ENCODE peak calls at places on chromosomes 12 and 14, in five cellular contexts. V is heart right ventricle; P is brain microvascular endothelial cell; L is upper lobe of left lung; S is CD8-positive, alpha-beta T cell. A is an unnamed sample.

GRCh38 chr12:45730842-45731336 is 1.4 kb downstream of the ARID2 start:
- DNase-seq in V (peak; percentile 22), P (peak; percentile 11), L (no peak), S (peak; percentile 25), A (no peak)

GRCh38 chr12:124655317-124656213 is 88.2 kb upstream of the NCOR2 start:
- DNase-seq in V (peak; percentile 87), P (peak; percentile 95), L (peak; percentile 87), S (no peak), A (no peak)

GRCh38 chr12:109902866-109903265 is 2.8 kb downstream of the TCHP start:
- DNase-seq in V (no peak), P (no peak), L (no peak), S (no peak), A (no peak)

GRCh38 chr12:105659355-105660075 is 329.0 kb downstream of the C12orf75 start:
- DNase-seq in V (peak; percentile 32), P (no peak), L (no peak), S (no peak), A (no peak)

GRCh38 chr12:26027401-26027800 is 68.9 kb downstream of the RASSF8 start:
- DNase-seq in V (no peak), P (no peak), L (no peak), S (no peak), A (no peak)

GRCh38 chr14:22375321-22375930 is 213.6 kb downstream of the DAD1 start:
- DNase-seq in V (no peak), P (peak; percentile 56), L (no peak), S (no peak), A (no peak)

GRCh38 chr12:29157486-29157946 is 8.4 kb downstream of the FAR2 start:
- DNase-seq in V (no peak), P (peak; percentile 69), L (no peak), S (no peak), A (no peak)

GRCh38 chr12:1531160-1531653 is 63.2 kb downstream of the FBXL14 start:
- DNase-seq in V (no peak), P (no peak), L (peak; percentile 86), S (no peak), A (no peak)

GRCh38 chr12:44812062-44812461 is 64.1 kb downstream of the NELL2 start:
- DNase-seq in V (no peak), P (no peak), L (no peak), S (peak; percentile 61), A (peak; percentile 21)

GRCh38 chr14:60102389-60102788 is 10.7 kb downstream of the PCNX4 start:
- DNase-seq in V (no peak), P (peak; percentile 61), L (no peak), S (no peak), A (no peak)

GRCh38 chr12:102480401-102480800 is at the start of gene IGF1:
- DNase-seq in V (no peak), P (no peak), L (no peak), S (no peak), A (no peak)

GRCh38 chr14:23895480-23895879 is 58.1 kb upstream of the DHRS4 start:
- DNase-seq in V (no peak), P (no peak), L (no peak), S (no peak), A (no peak)

GRCh38 chr12:97524812-97525211 is 62.2 kb downstream of the RMST start:
- DNase-seq in V (no peak), P (no peak), L (no peak), S (no peak), A (no peak)

GRCh38 chr14:95235767-95236166 is 78.4 kb upstream of the DICER1 start:
- DNase-seq in V (no peak), P (no peak), L (no peak), S (no peak), A (no peak)

GRCh38 chr14:26180221-26180620 is 417.6 kb downstream of the NOVA1 start:
- DNase-seq in V (no peak), P (no peak), L (no peak), S (no peak), A (no peak)

GRCh38 chr12:20364501-20364900 is 3.8 kb upstream of the PDE3A start:
- DNase-seq in V (peak; percentile 52), P (no peak), L (no peak), S (no peak), A (no peak)

GRCh38 chr12:24560867-24561266 is 388.0 kb downstream of the BCAT1 start:
- DNase-seq in V (no peak), P (no peak), L (no peak), S (no peak), A (no peak)

GRCh38 chr14:62118871-62119270 is 356.7 kb downstream of the SNAPC1 start:
- DNase-seq in V (no peak), P (no peak), L (no peak), S (no peak), A (no peak)

GRCh38 chr14:60656755-60657608 is 7.7 kb upstream of the SIX1 start:
- DNase-seq in V (peak; percentile 21), P (no peak), L (peak; percentile 91), S (no peak), A (peak; percentile 55)

GRCh38 chr14:23306113-23306411 is 571 bp upstream of the BCL2L2 start:
- DNase-seq in V (no peak), P (no peak), L (no peak), S (no peak), A (no peak)

GRCh38 chr12:115191342-115191741 is 507.4 kb upstream of the TBX3 start:
- DNase-seq in V (no peak), P (no peak), L (no peak), S (no peak), A (no peak)

GRCh38 chr12:116164263-116164817 is 113.2 kb downstream of the MED13L start:
- DNase-seq in V (no peak), P (no peak), L (no peak), S (no peak), A (no peak)

GRCh38 chr14:105085766-105086165 is 20.5 kb upstream of the GPR132 start:
- DNase-seq in V (no peak), P (no peak), L (no peak), S (no peak), A (no peak)

GRCh38 chr12:109356586-109356985 is 8.9 kb downstream of the MYO1H start:
- DNase-seq in V (no peak), P (no peak), L (no peak), S (no peak), A (no peak)

GRCh38 chr12:64088431-64089349 is 133.4 kb downstream of the KICS2 start:
- DNase-seq in V (peak; percentile 82), P (peak; percentile 98), L (no peak), S (no peak), A (no peak)

GRCh38 chr14:74620497-74620921 is 8.5 kb upstream of the LTBP2 start:
- DNase-seq in V (no peak), P (peak; percentile 96), L (no peak), S (peak; percentile 16), A (no peak)

GRCh38 chr12:48824905-48825304 is 6.6 kb downstream of the CACNB3 start:
- DNase-seq in V (no peak), P (no peak), L (no peak), S (no peak), A (no peak)

GRCh38 chr12:115144425-115144824 is 460.4 kb upstream of the TBX3 start:
- DNase-seq in V (no peak), P (no peak), L (no peak), S (no peak), A (no peak)

GRCh38 chr14:67191768-67192290 is 2.6 kb downstream of the GARIN2 start:
- DNase-seq in V (no peak), P (no peak), L (no peak), S (no peak), A (no peak)

GRCh38 chr12:124188059-124188458 is 106.8 kb upstream of the RFLNA start:
- DNase-seq in V (no peak), P (no peak), L (no peak), S (no peak), A (no peak)

DNA sequence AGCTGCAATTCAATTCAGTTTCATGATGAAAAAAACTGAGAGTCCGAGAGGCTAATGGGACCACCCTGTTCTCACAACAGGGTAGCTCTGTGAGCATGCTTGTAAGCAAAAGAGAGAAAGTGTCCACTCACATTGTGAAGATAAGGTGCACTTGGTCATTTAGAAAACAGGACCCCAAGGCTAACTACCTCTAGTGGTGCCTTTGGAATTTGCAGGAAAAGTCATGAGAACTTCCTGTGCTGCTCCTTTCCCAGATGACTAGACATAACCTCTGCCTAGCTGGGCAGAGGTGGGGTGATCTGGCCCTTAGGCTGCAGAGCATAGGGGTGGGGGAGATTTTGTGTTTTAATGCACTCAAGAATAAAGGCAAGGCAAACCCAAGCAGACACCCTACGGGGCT is 118.9 kb downstream of the STAB2 start:
- DNase-seq in V (no peak), P (no peak), L (no peak), S (no peak), A (no peak)
- TF ChIP-seq CTCF in V (no peak), P (peak; percentile 31), L (no peak), S (no peak), A (peak; percentile 24)

DNA sequence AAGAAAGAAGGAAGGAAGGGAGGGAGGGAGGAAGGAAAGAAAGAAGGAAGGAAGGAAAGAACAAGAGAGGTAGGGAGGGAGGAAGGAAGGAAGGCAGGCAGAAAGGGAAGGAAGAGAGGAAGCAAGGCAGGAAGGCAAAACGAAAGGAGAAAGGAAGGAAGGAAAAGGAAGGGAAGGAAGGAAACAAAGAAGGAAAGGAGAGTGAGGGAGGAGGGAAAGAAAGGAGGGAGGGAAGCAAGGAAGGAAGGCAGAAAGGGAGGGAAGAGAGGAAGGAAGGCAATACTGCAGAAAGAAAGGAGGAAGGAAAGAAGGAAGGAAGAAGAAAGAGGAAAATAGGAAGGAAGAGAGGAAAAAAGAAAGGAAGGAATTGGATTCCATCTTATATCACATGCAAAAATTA is 1303.1 kb upstream of the TMEM132C start:
- DNase-seq in V (no peak), P (no peak), L (no peak), S (no peak), A (no peak)
- H3K4me3 ChIP-seq in V (no peak overlapping the region), P (no peak overlapping the region), L (no peak overlapping the region), S (no peak overlapping the region), A (no peak overlapping the region)

GRCh38 chr12:83147341-83147740 is 460.6 kb downstream of the TMTC2 start:
- DNase-seq in V (no peak), P (no peak), L (no peak), S (no peak), A (no peak)

GRCh38 chr12:83141460-83141994 is 454.8 kb downstream of the TMTC2 start:
- DNase-seq in V (no peak), P (no peak), L (no peak), S (no peak), A (no peak)

GRCh38 chr12:83142914-83143313 is 456.2 kb downstream of the TMTC2 start:
- DNase-seq in V (no peak), P (no peak), L (no peak), S (no peak), A (no peak)

GRCh38 chr12:83143937-83144336 is 457.2 kb downstream of the TMTC2 start:
- DNase-seq in V (no peak), P (no peak), L (no peak), S (no peak), A (no peak)

DNA sequence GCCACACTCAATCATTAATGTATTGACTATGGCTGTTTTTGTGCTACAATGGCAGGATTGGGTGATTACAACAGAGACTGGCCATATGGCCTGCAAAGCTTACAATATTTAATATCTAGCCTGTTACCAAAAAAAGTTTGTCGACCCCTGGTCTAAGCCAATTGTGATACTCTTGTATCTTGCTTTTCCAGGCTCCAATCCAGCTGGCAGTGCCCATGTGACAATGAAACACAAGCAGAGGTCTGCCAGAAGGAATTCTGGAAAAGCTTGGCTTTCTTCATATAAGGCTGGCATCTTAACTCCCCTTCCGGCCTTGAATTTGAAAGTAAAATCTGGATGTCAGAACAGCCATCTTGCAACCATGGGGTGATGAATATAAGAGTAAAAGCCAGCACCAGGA is 458.6 kb downstream of the TMTC2 start:
- DNase-seq in V (peak; percentile 17), P (no peak), L (no peak), S (no peak), A (no peak)
- TF ChIP-seq CTCF in V (no peak), P (no peak), L (no peak), S (no peak), A (no peak)

GRCh38 chr12:41188841-41189394 is 798 bp downstream of the PDZRN4 start:
- DNase-seq in V (no peak), P (no peak), L (no peak), S (no peak), A (no peak)
- H3K4me3 ChIP-seq in V (peak overlapping the region; percentile 17), P (no peak overlapping the region), L (peak overlapping the region; percentile 29), S (no peak overlapping the region), A (no peak overlapping the region)

A was measured in GM12864.